ENCODE peak calls at places on chromosome 6, in seven cellular contexts. One of them, this sample, is unnamed. For H3K4me1, the result is how much of the 10 kb centered on the place peaks cover.

GRCh38 chr6:90790058-90790457 is 203.2 kb upstream of the MAP3K7 start:
- DNase-seq in PC-3: no peak
- DNase-seq in PC-9: no peak
- DNase-seq in adrenal gland: no peak
- DNase-seq in psoas muscle: no peak
- DNase-seq in breast epithelium: no peak
- DNase-seq in esophagus squamous epithelium: no peak
- DNase-seq in this sample: no peak

GRCh38 chr6:24991748-24992467 is 56.1 kb upstream of the RIPOR2 start:
- DNase-seq in PC-3: peak
- DNase-seq in PC-9: no peak
- DNase-seq in breast epithelium: no peak
- DNase-seq in psoas muscle: no peak
- DNase-seq in esophagus squamous epithelium: no peak
- DNase-seq in adrenal gland: peak
- DNase-seq in this sample: peak

GRCh38 chr6:18261877-18262276 is 2.5 kb downstream of the DEK start:
- DNase-seq in PC-9: no peak
- DNase-seq in esophagus squamous epithelium: no peak
- DNase-seq in psoas muscle: no peak
- DNase-seq in adrenal gland: no peak
- DNase-seq in PC-3: no peak
- DNase-seq in breast epithelium: no peak
- DNase-seq in this sample: no peak

GRCh38 chr6:111972714-111973678 is 80.9 kb upstream of the CCN6 start:
- DNase-seq in esophagus squamous epithelium: no peak
- DNase-seq in breast epithelium: peak
- DNase-seq in adrenal gland: peak
- DNase-seq in PC-3: peak
- DNase-seq in psoas muscle: peak
- DNase-seq in PC-9: peak
- DNase-seq in this sample: peak

GRCh38 chr6:79040083-79040482 is 38.0 kb downstream of the PHIP start:
- DNase-seq in adrenal gland: no peak
- DNase-seq in psoas muscle: no peak
- DNase-seq in PC-9: no peak
- DNase-seq in esophagus squamous epithelium: no peak
- DNase-seq in breast epithelium: no peak
- DNase-seq in PC-3: no peak
- DNase-seq in this sample: no peak

GRCh38 chr6:10884245-10884972 is 2.4 kb upstream of the SYCP2L start:
- DNase-seq in adrenal gland: no peak
- DNase-seq in psoas muscle: no peak
- DNase-seq in breast epithelium: no peak
- DNase-seq in PC-3: no peak
- DNase-seq in PC-9: no peak
- DNase-seq in esophagus squamous epithelium: no peak
- DNase-seq in this sample: no peak

GRCh38 chr6:108806669-108807068 is 41.6 kb upstream of the ARMC2 start:
- DNase-seq in adrenal gland: no peak
- DNase-seq in esophagus squamous epithelium: no peak
- DNase-seq in PC-3: peak
- DNase-seq in PC-9: peak
- DNase-seq in breast epithelium: no peak
- DNase-seq in psoas muscle: no peak
- DNase-seq in this sample: no peak

GRCh38 chr6:131049515-131050081 is 13.4 kb downstream of the EPB41L2 start:
- DNase-seq in PC-9: no peak
- DNase-seq in esophagus squamous epithelium: no peak
- DNase-seq in psoas muscle: no peak
- DNase-seq in adrenal gland: no peak
- DNase-seq in breast epithelium: no peak
- DNase-seq in PC-3: no peak
- DNase-seq in this sample: no peak

GRCh38 chr6:113847435-113847834 is 9.7 kb upstream of the MARCKS start:
- DNase-seq in psoas muscle: no peak
- DNase-seq in breast epithelium: no peak
- DNase-seq in PC-9: no peak
- DNase-seq in PC-3: no peak
- DNase-seq in esophagus squamous epithelium: no peak
- DNase-seq in adrenal gland: no peak
- DNase-seq in this sample: no peak

GRCh38 chr6:24936641-24937317 is 1.0 kb upstream of the RIPOR2 start:
- DNase-seq in breast epithelium: no peak
- DNase-seq in esophagus squamous epithelium: no peak
- DNase-seq in adrenal gland: no peak
- DNase-seq in PC-3: peak
- DNase-seq in psoas muscle: no peak
- DNase-seq in PC-9: no peak
- DNase-seq in this sample: no peak

GRCh38 chr6:20833881-20834515 is 299.7 kb downstream of the CDKAL1 start:
- DNase-seq in PC-3: no peak
- DNase-seq in PC-9: no peak
- DNase-seq in adrenal gland: no peak
- DNase-seq in esophagus squamous epithelium: no peak
- DNase-seq in breast epithelium: peak
- DNase-seq in psoas muscle: no peak
- DNase-seq in this sample: no peak

GRCh38 chr6:140045116-140045515 is 670.7 kb upstream of the CITED2 start:
- DNase-seq in PC-3: no peak
- DNase-seq in breast epithelium: no peak
- DNase-seq in esophagus squamous epithelium: no peak
- DNase-seq in PC-9: no peak
- DNase-seq in psoas muscle: no peak
- DNase-seq in adrenal gland: no peak
- DNase-seq in this sample: no peak

GRCh38 chr6:141988954-141989705 is 143.6 kb upstream of the GJE1 start:
- DNase-seq in adrenal gland: no peak
- DNase-seq in esophagus squamous epithelium: no peak
- DNase-seq in breast epithelium: no peak
- DNase-seq in PC-9: peak
- DNase-seq in PC-3: peak
- DNase-seq in psoas muscle: no peak
- DNase-seq in this sample: peak

GRCh38 chr6:17725083-17725482 is 18.4 kb upstream of the NUP153 start:
- DNase-seq in PC-3: no peak
- DNase-seq in esophagus squamous epithelium: no peak
- DNase-seq in psoas muscle: no peak
- DNase-seq in breast epithelium: no peak
- DNase-seq in adrenal gland: peak
- DNase-seq in PC-9: no peak
- DNase-seq in this sample: no peak

GRCh38 chr6:116403205-116403604 is 32.5 kb downstream of the DSE start:
- DNase-seq in PC-9: no peak
- DNase-seq in adrenal gland: no peak
- DNase-seq in breast epithelium: no peak
- DNase-seq in psoas muscle: no peak
- DNase-seq in PC-3: no peak
- DNase-seq in esophagus squamous epithelium: no peak
- DNase-seq in this sample: no peak
- H3K4me1 ChIP-seq in PC-9: under half
- H3K4me1 ChIP-seq in adrenal gland: under half
- H3K4me1 ChIP-seq in breast epithelium: under half
- H3K4me1 ChIP-seq in psoas muscle: under half
- H3K4me1 ChIP-seq in PC-3: under half
- H3K4me1 ChIP-seq in esophagus squamous epithelium: under half
- H3K4me1 ChIP-seq in this sample: under half

GRCh38 chr6:31585531-31585930 is 546 bp upstream of the LST1 start:
- DNase-seq in psoas muscle: no peak
- DNase-seq in breast epithelium: no peak
- DNase-seq in esophagus squamous epithelium: no peak
- DNase-seq in PC-3: peak
- DNase-seq in adrenal gland: no peak
- DNase-seq in PC-9: no peak
- DNase-seq in this sample: no peak
- H3K27ac ChIP-seq in psoas muscle: no peak
- H3K27ac ChIP-seq in breast epithelium: no peak
- H3K27ac ChIP-seq in esophagus squamous epithelium: no peak
- H3K27ac ChIP-seq in PC-3: no peak
- H3K27ac ChIP-seq in adrenal gland: peak
- H3K27ac ChIP-seq in PC-9: no peak
- H3K27ac ChIP-seq in this sample: no peak

GRCh38 chr6:52545844-52546119 is 31.1 kb downstream of the TRAM2 start:
- DNase-seq in adrenal gland: no peak
- DNase-seq in psoas muscle: no peak
- DNase-seq in breast epithelium: no peak
- DNase-seq in PC-3: no peak
- DNase-seq in esophagus squamous epithelium: no peak
- DNase-seq in PC-9: no peak
- DNase-seq in this sample: no peak

GRCh38 chr6:52543262-52543661 is 33.6 kb downstream of the TRAM2 start:
- DNase-seq in breast epithelium: no peak
- DNase-seq in PC-9: no peak
- DNase-seq in esophagus squamous epithelium: no peak
- DNase-seq in adrenal gland: no peak
- DNase-seq in PC-3: peak
- DNase-seq in psoas muscle: no peak
- DNase-seq in this sample: no peak

GRCh38 chr6:52545050-52545843 is 31.6 kb downstream of the TRAM2 start:
- DNase-seq in breast epithelium: no peak
- DNase-seq in psoas muscle: no peak
- DNase-seq in PC-3: no peak
- DNase-seq in PC-9: no peak
- DNase-seq in adrenal gland: no peak
- DNase-seq in esophagus squamous epithelium: no peak
- DNase-seq in this sample: no peak

GRCh38 chr6:52543729-52544324 is 33.0 kb downstream of the TRAM2 start:
- DNase-seq in PC-3: peak
- DNase-seq in esophagus squamous epithelium: no peak
- DNase-seq in PC-9: no peak
- DNase-seq in psoas muscle: no peak
- DNase-seq in breast epithelium: no peak
- DNase-seq in adrenal gland: no peak
- DNase-seq in this sample: peak

DNA sequence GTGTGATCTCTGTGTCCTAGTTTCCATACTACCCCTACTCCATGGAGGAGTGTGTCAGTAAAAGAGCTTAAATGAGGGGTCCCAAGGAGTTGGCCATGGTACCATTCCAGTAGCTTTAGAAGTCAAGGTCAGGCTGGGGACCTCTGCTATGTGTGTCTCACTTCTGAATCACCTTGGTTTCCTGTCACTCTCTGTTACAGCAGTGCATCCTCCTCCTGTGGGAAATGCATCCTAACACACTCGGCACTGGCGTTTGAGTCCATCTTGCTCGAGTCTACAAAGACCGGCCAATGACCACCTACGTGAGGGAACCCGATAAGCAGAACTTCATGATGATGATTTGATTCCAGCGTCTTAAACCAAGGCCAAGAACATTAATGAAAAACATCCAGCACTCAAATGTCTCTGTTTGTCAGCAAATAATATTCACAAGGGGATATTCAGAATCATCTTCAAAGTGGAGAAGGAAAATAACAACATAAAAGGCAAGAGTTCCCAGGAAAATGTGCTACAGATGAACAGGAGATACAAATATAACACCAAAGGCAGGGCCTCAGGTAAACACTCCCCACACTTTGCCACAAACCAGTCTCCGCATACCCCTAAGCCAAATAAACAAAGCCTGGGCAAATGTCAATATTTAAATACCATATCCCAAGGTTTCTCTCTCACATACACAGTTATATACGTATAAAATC is 32.4 kb downstream of the TRAM2 start:
- DNase-seq in breast epithelium: no peak
- DNase-seq in psoas muscle: no peak
- DNase-seq in esophagus squamous epithelium: no peak
- DNase-seq in adrenal gland: no peak
- DNase-seq in PC-9: no peak
- DNase-seq in PC-3: peak
- DNase-seq in this sample: no peak
- H3K4me1 ChIP-seq in breast epithelium: under half
- H3K4me1 ChIP-seq in psoas muscle: under half
- H3K4me1 ChIP-seq in esophagus squamous epithelium: under half
- H3K4me1 ChIP-seq in adrenal gland: under half
- H3K4me1 ChIP-seq in PC-9: under half
- H3K4me1 ChIP-seq in PC-3: half or more
- H3K4me1 ChIP-seq in this sample: half or more

DNA sequence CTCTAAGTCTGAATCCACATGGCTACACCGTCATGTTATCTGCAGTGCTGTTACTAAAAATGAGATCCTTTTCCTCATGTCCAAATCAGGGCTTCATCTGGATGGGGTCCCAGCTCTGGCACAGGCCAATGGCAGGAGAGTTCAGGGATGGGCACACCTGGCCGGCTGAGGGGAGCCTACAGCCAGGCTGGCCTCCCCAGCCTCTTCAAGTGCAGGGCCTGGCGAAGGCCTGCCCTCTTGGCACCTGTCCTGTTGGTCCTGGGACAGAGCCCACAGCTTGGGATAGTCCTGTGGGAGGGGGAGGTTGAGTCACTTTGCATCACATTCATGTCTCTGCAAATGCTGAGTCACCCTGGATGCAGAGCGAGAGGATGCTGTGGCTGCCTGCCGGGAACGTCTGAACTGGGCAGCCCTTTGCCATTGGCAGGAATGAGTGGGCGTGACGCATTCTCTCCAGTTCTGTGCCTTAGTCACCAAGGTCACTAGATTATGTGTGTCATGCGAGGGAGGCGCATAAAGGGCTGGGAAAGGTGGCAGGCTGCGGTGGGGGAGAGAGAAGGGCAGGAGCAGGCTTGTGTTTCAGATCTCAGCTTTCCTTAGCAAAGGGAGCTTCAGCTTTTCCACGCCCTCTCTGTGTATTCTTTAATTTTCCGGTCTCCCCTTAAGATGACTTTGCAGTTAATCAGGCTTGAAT is 223.2 kb upstream of the ECI2 start:
- DNase-seq in adrenal gland: peak
- DNase-seq in psoas muscle: peak
- DNase-seq in breast epithelium: peak
- DNase-seq in PC-3: peak
- DNase-seq in esophagus squamous epithelium: peak
- DNase-seq in PC-9: peak
- DNase-seq in this sample: peak
- H3K27ac ChIP-seq in adrenal gland: peak
- H3K27ac ChIP-seq in psoas muscle: peak
- H3K27ac ChIP-seq in breast epithelium: peak
- H3K27ac ChIP-seq in PC-3: peak
- H3K27ac ChIP-seq in esophagus squamous epithelium: peak
- H3K27ac ChIP-seq in PC-9: peak
- H3K27ac ChIP-seq in this sample: peak

DNA sequence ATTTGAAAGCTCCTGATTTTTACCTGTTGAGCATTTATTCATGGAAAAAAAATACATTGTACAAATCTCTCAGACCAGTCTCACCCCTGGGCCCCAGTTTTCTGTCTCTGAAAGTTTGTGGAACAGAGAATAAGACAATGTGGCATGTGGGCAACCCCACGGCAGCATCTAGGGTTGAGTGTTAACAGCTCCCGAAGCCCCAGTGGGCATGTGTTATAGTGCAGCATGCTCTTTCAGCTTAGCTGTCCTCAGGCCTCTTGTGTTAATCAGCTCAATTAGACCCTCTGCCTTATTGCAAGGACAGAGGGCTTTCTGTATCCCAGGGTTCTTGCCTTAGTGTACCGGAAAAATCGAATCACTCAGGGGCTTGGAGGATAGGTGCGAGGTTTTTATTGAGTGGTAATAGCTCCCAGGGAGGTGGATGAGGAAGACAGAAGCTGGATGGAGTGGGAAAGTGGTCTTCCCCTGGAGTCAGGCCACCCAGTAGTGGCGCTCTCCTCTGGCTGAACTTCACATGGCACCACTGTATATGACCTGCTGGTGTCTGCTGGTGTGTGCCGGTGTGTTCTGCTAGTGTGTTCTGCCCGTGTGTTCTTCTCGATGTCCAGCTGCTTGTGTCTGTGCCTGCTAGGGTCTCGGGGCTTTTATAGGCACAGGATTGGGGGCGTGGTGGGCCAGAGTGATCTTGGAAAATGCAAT is 382.8 kb downstream of the EPM2A start:
- DNase-seq in adrenal gland: no peak
- DNase-seq in PC-9: no peak
- DNase-seq in breast epithelium: no peak
- DNase-seq in PC-3: no peak
- DNase-seq in psoas muscle: no peak
- DNase-seq in esophagus squamous epithelium: no peak
- DNase-seq in this sample: no peak
- H3K4me1 ChIP-seq in adrenal gland: under half
- H3K4me1 ChIP-seq in PC-9: under half
- H3K4me1 ChIP-seq in breast epithelium: under half
- H3K4me1 ChIP-seq in PC-3: under half
- H3K4me1 ChIP-seq in psoas muscle: under half
- H3K4me1 ChIP-seq in esophagus squamous epithelium: under half
- H3K4me1 ChIP-seq in this sample: under half

This sample was measured in SJSA1.